ENCODE peak calls at places on chromosomes 12 and 14, in six cellular contexts. S is Calu3, G is left ventricle myocardium inferior, B is Panc1, L is PC-3, E is heart right ventricle. H is an unnamed sample.

GRCh38 chr12:65335021-65335714 is 56.7 kb downstream of the MSRB3 start:
- DNase-seq in S (peak), G (no peak), B (no peak), L (peak), E (no peak), H (peak)

GRCh38 chr12:69024413-69024812 is 91.4 kb upstream of the CPM start:
- DNase-seq in S (peak), G (no peak), B (no peak), L (peak), E (no peak), H (no peak)

GRCh38 chr12:3055712-3056467 is 21.3 kb upstream of the TSPAN9 start:
- DNase-seq in S (no peak), G (no peak), B (no peak), L (no peak), E (no peak), H (peak)

GRCh38 chr12:127830730-127831129 is 436.2 kb upstream of the TMEM132C start:
- DNase-seq in S (no peak), G (no peak), B (no peak), L (no peak), E (no peak), H (no peak)

GRCh38 chr12:12810507-12811143 is 2.5 kb upstream of the DDX47 start:
- DNase-seq in S (no peak), G (no peak), B (no peak), L (peak), E (no peak), H (no peak)

GRCh38 chr14:68796418-68797101 is 3.7 kb upstream of the ZFP36L1 start:
- DNase-seq in S (no peak), G (no peak), B (no peak), L (no peak), E (no peak), H (no peak)

GRCh38 chr14:69657961-69658360 is 46.6 kb downstream of the SUSD6 start:
- DNase-seq in S (peak), G (no peak), B (no peak), L (peak), E (no peak), H (no peak)

GRCh38 chr14:36238666-36239363 is 62.3 kb upstream of the PTCSC3 start:
- DNase-seq in S (no peak), G (no peak), B (no peak), L (peak), E (no peak), H (no peak)

GRCh38 chr14:95286649-95287048 is 33.1 kb downstream of the CLMN start:
- DNase-seq in S (no peak), G (no peak), B (no peak), L (no peak), E (no peak), H (peak)

GRCh38 chr12:68896881-68897540 is 36.0 kb downstream of the CPM start:
- DNase-seq in S (no peak), G (no peak), B (no peak), L (no peak), E (no peak), H (no peak)

GRCh38 chr12:52356762-52357580 is 10.3 kb downstream of the KRT85 start:
- DNase-seq in S (no peak), G (no peak), B (no peak), L (no peak), E (no peak), H (no peak)

GRCh38 chr12:121796855-121797751 is 3.6 kb upstream of the RHOF start:
- DNase-seq in S (peak), G (peak), B (no peak), L (peak), E (peak), H (peak)

GRCh38 chr14:56422703-56423213 is 156.8 kb upstream of the TMEM260 start:
- DNase-seq in S (peak), G (peak), B (peak), L (peak), E (peak), H (peak)

GRCh38 chr12:38813930-38814329 is 91.5 kb downstream of the CPNE8 start:
- DNase-seq in S (no peak), G (no peak), B (no peak), L (no peak), E (no peak), H (no peak)

GRCh38 chr12:52582971-52583456 is 9.4 kb upstream of the KRT74 start:
- DNase-seq in S (peak), G (peak), B (peak), L (peak), E (no peak), H (no peak)

GRCh38 chr12:49635036-49635435 is 11.7 kb downstream of the PRPF40B start:
- DNase-seq in S (no peak), G (no peak), B (no peak), L (no peak), E (no peak), H (no peak)

GRCh38 chr12:27001663-27002062 is 12.5 kb downstream of the TM7SF3 start:
- DNase-seq in S (no peak), G (no peak), B (no peak), L (no peak), E (no peak), H (no peak)

GRCh38 chr12:28517101-28517500 is 326.8 kb downstream of the CCDC91 start:
- DNase-seq in S (no peak), G (no peak), B (no peak), L (no peak), E (no peak), H (no peak)

GRCh38 chr12:119624971-119625370 is 31.4 kb downstream of the TMEM233 start:
- DNase-seq in S (no peak), G (no peak), B (no peak), L (no peak), E (no peak), H (no peak)

GRCh38 chr12:57735952-57736742 is 2.4 kb downstream of the AGAP2 start:
- DNase-seq in S (peak), G (peak), B (no peak), L (peak), E (peak), H (peak)

GRCh38 chr12:75177997-75178396 is 31.6 kb downstream of the KCNC2 start:
- DNase-seq in S (peak), G (no peak), B (peak), L (peak), E (no peak), H (no peak)

GRCh38 chr12:19893514-19893913 is 454.2 kb downstream of the AEBP2 start:
- DNase-seq in S (no peak), G (no peak), B (no peak), L (peak), E (no peak), H (no peak)

GRCh38 chr12:79344855-79345840 is 345.6 kb downstream of the PAWR start:
- DNase-seq in S (peak), G (no peak), B (peak), L (peak), E (no peak), H (no peak)

GRCh38 chr12:106582661-106583577 is at the start of gene RFX4:
- DNase-seq in S (no peak), G (no peak), B (no peak), L (no peak), E (no peak), H (no peak)

GRCh38 chr12:103947871-103948555 is 17.7 kb upstream of the TDG start:
- DNase-seq in S (no peak), G (no peak), B (no peak), L (no peak), E (no peak), H (no peak)

GRCh38 chr12:109309441-109310246 is 560 bp upstream of the FOXN4 start:
- DNase-seq in S (peak), G (no peak), B (no peak), L (no peak), E (no peak), H (no peak)

GRCh38 chr12:117686911-117687377 is 281.8 kb downstream of the KSR2 start:
- DNase-seq in S (peak), G (no peak), B (peak), L (peak), E (no peak), H (no peak)

GRCh38 chr14:32202468-32202865 is 602 bp downstream of the RNU6-8 start:
- DNase-seq in S (no peak), G (no peak), B (peak), L (peak), E (no peak), H (no peak)

GRCh38 chr14:67400434-67400833 is 11.5 kb downstream of the PLEK2 start:
- DNase-seq in S (no peak), G (no peak), B (no peak), L (no peak), E (no peak), H (no peak)

GRCh38 chr12:67572492-67572891 is 76.1 kb upstream of the DYRK2 start:
- DNase-seq in S (no peak), G (no peak), B (no peak), L (no peak), E (no peak), H (no peak)

GRCh38 chr12:13171921-13172859 is 24.3 kb upstream of the EMP1 start:
- DNase-seq in S (peak), G (no peak), B (no peak), L (peak), E (no peak), H (no peak)

GRCh38 chr12:124463341-124463861 is 104.0 kb downstream of the NCOR2 start:
- DNase-seq in S (no peak), G (no peak), B (no peak), L (no peak), E (peak), H (no peak)

GRCh38 chr12:15049456-15050153 is 76.8 kb downstream of the PDE6H start:
- DNase-seq in S (no peak), G (no peak), B (no peak), L (no peak), E (no peak), H (no peak)

GRCh38 chr12:116528067-116528466 is 31.1 kb upstream of the MAP1LC3B2 start:
- DNase-seq in S (no peak), G (no peak), B (no peak), L (peak), E (no peak), H (no peak)

GRCh38 chr12:57370696-57371095 is 60.1 kb downstream of the R3HDM2 start:
- DNase-seq in S (no peak), G (no peak), B (no peak), L (no peak), E (no peak), H (no peak)

DNA sequence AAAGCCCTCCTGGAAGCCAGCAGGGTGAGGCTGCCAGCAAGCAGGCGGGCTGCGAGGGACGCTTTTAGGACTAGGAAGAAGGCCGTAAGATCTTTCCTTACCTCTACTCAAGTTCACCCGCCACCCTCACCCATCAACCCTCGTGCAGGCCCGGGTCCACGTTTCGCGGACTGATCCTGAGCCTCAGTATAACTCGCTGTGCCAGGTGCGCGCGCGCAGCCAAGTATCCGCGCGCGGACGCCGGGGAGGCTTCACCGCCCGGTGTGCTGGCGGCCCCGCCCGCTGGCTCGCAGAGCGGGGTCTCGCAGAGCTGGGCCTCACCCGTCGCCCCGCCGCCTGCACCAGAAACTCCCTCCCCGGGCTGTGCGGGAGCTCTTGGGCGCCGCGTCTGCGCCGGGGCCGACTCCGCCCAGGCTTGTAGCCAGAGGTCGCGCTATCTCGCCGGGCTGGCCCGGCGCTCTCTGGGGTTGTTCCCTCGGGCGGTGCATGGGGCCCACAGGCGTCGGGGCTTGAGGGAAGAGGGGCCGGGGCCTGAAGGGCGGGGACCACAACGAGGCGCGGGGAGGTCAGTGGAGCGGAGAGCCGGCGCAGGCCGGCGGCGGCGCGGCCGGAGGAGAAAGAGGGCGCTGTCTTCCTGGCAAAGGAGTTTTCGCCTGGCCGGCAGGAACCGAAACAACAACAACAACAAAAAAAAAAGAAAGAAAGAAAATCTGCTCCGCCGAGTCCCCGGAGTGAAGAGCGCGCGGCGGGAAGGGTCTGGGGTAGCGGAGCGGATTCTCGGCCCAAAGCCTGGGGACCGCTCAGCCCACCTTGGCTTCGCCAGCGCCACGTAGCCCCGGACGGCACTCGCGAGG is 7.7 kb upstream of the SIX1 start:
- DNase-seq in S (peak), G (no peak), B (no peak), L (peak), E (peak), H (no peak)
- TF ChIP-seq CTCF in S (peak), G (peak), B (peak), L (peak), E (peak), H (no peak)

DNA sequence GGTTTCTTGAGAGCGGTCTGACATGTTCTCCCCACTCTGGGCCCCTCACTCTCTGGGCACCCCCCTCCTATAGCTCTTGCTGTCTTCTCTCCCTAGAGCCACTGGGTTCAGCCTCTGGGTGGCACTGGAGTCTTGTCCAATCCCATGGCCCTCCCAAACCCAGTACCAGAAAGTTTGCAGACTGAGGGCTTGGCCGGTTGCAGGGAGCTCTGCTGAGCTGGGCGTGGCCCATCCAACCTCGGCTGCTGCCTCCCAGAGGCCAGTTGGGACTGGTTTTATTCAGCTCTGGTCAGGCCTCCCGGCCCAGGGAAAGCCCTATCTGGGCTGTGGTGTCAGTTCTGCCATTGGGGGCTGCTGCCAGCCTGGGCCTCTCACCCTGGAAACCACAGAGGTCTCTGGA is 37.9 kb downstream of the ISCA2 start:
- DNase-seq in S (peak), G (peak), B (no peak), L (peak), E (peak), H (peak)
- TF ChIP-seq CTCF in S (no peak), G (peak), B (no peak), L (peak), E (peak), H (peak)

GRCh38 chr14:92437729-92438280 is 75.8 kb upstream of the RIN3 start:
- DNase-seq in S (no peak), G (no peak), B (no peak), L (no peak), E (no peak), H (no peak)

GRCh38 chr14:92441751-92442477 is 71.7 kb upstream of the RIN3 start:
- DNase-seq in S (no peak), G (no peak), B (no peak), L (no peak), E (no peak), H (no peak)

GRCh38 chr14:92440345-92441003 is 73.1 kb upstream of the RIN3 start:
- DNase-seq in S (no peak), G (no peak), B (no peak), L (no peak), E (no peak), H (no peak)

GRCh38 chr14:92437309-92437708 is 76.3 kb upstream of the RIN3 start:
- DNase-seq in S (no peak), G (no peak), B (no peak), L (no peak), E (no peak), H (no peak)

GRCh38 chr14:92439551-92440344 is 73.8 kb upstream of the RIN3 start:
- DNase-seq in S (no peak), G (peak), B (no peak), L (no peak), E (peak), H (peak)
- TF ChIP-seq CTCF in S (no peak), G (no peak), B (no peak), L (no peak), E (no peak), H (no peak)

DNA sequence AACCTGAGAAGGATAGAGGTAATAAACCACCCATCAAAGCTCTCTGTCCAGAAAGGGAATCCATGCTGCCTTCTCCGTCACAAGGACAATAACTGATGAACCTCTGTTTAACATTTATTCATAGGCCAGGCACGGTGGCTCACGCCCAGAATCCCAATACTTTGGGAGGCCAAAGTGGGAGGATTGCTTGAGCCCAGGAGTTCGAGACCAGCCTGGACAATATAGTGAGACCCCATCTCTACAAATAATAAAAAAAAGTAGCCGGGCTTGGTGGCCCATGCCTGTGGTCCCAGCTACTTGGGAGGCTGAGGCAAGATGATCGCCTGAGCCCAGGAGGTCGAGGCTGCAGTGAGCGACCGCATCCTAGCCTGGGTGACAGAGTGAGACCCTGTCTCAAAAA is 7.1 kb upstream of the FOS start:
- DNase-seq in S (no peak), G (no peak), B (no peak), L (no peak), E (no peak), H (no peak)
- TF ChIP-seq CTCF in S (no peak), G (no peak), B (no peak), L (no peak), E (no peak), H (no peak)

GRCh38 chr12:102026728-102027127 is 35.1 kb downstream of the WASHC3 start:
- DNase-seq in S (no peak), G (no peak), B (no peak), L (no peak), E (no peak), H (no peak)
- TF ChIP-seq CTCF in S (no peak), G (no peak), B (no peak), L (no peak), E (no peak), H (no peak)

DNA sequence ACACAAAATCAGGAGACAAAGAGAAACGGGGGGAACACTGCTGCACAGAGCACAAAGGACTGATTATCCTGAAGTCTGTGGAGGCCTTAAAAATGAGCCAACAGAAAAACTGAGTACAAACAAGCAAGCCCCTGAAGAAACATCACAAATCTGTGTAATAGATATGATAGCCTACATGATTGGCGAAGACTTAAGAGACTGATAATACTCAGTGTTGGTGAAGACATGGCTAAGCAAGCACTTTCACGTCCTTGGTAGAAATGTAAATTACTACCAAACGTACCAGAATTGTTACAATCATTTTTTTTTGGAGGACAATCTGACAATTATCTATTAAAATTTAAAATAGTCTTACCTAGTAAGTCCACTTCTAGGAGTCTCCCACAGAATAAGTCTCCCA is 74.6 kb downstream of the NINJ2 start:
- DNase-seq in S (no peak), G (no peak), B (no peak), L (no peak), E (no peak), H (no peak)
- TF ChIP-seq CTCF in S (no peak), G (no peak), B (no peak), L (no peak), E (no peak), H (no peak)

GRCh38 chr12:53748072-53748840 is 3.5 kb downstream of the CISTR start:
- DNase-seq in S (no peak), G (no peak), B (no peak), L (no peak), E (no peak), H (no peak)
- TF ChIP-seq CTCF in S (no peak), G (no peak), B (no peak), L (no peak), E (no peak), H (no peak)

DNA sequence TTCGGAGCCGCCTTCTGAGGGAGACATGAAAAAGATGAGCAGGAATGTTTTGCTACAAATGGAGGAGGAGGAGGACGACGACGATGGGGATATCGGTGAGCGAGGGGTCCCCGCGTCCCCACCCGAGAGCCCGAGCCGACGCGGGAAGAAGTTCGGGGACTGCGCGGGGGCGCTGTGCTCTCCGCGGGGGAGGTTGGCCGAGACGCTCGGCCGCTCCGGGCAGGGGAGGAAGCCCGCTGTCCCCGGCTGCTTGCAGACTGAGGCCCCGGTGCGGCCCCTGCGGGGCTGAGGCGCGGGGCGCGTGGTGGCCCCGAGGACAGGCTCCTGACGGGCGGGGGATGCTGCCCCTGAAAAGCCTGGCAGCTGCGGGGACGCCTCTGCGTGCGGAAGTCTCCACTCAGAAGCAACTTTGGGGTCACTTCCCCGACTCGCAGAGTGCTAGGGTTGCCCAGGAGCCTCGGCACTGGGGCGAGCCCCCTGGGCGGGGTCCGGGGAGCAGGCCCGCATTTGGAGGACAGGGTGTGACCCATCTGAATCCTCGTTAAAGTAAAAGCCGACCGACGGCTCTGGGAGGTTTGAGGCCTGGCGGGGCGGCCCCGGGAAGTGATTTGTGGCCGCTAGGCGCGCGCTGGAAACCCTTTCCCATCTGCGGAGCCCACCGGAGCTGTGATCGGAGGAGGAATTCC is 545 bp downstream of the ANO6 start:
- DNase-seq in S (peak), G (peak), B (no peak), L (peak), E (peak), H (peak)
- TF ChIP-seq CTCF in S (no peak), G (peak), B (peak), L (peak), E (peak), H (peak)

GRCh38 chr12:4443616-4444015 is 2.0 kb downstream of the FGF6 start:
- DNase-seq in S (no peak), G (no peak), B (no peak), L (no peak), E (no peak), H (no peak)
- TF ChIP-seq CTCF in S (no peak), G (no peak), B (no peak), L (no peak), E (no peak), H (no peak)